ENCODE peak calls at places on chromosomes 3 and 15, in six cellular contexts. S is neural crest cell, J is spleen, L is heart left ventricle, Z is psoas muscle, F is cardiac muscle cell. W is an unnamed sample.

GRCh38 chr3:122331886-122332285 is 6.8 kb downstream of the CSTA start:
- DNase-seq in J (no peak), Z (no peak), F (no peak), L (no peak), S (no peak), W (no peak)

GRCh38 chr3:60609446-60609845 is 641.8 kb downstream of the FHIT start:
- DNase-seq in Z (no peak), J (no peak), F (no peak), L (no peak), S (no peak), W (no peak)

GRCh38 chr3:64104006-64104405 is 80.7 kb upstream of the PSMD6 start:
- DNase-seq in F (no peak), L (no peak), J (no peak), Z (no peak), S (no peak), W (no peak)

GRCh38 chr3:27657404-27657803 is 64.7 kb downstream of the EOMES start:
- DNase-seq in L (no peak), F (no peak), J (no peak), S (no peak), Z (no peak), W (no peak)

GRCh38 chr3:141557961-141558706 is 71.3 kb downstream of the RASA2 start:
- DNase-seq in S (no peak), L (no peak), J (no peak), Z (no peak), F (no peak), W (no peak)

GRCh38 chr3:129565902-129566301 is 22.9 kb downstream of the H1-8 start:
- DNase-seq in Z (no peak), J (no peak), S (no peak), F (no peak), L (no peak), W (no peak)

GRCh38 chr15:68471552-68471951 is 39.6 kb upstream of the ITGA11 start:
- DNase-seq in F (no peak), Z (no peak), J (no peak), L (no peak), S (no peak), W (no peak)

GRCh38 chr3:100603449-100603848 is 6.0 kb upstream of the ADGRG7 start:
- DNase-seq in F (peak), Z (no peak), L (no peak), S (no peak), J (no peak), W (no peak)

GRCh38 chr3:33660035-33660434 is 58.0 kb downstream of the CLASP2 start:
- DNase-seq in Z (no peak), L (no peak), F (no peak), S (no peak), J (no peak), W (no peak)

GRCh38 chr3:61794961-61795360 is 233.6 kb downstream of the PTPRG start:
- DNase-seq in L (no peak), J (no peak), Z (no peak), S (no peak), F (no peak), W (no peak)

GRCh38 chr15:57305009-57305408 is 71.3 kb upstream of the CGNL1 start:
- DNase-seq in F (no peak), L (no peak), S (no peak), Z (no peak), J (no peak), W (no peak)

GRCh38 chr3:171736556-171736955 is 73.7 kb downstream of the PLD1 start:
- DNase-seq in J (no peak), Z (no peak), F (no peak), S (no peak), L (no peak), W (no peak)

GRCh38 chr15:64883997-64884511 is 27.6 kb upstream of the ANKDD1A start:
- DNase-seq in Z (peak), S (no peak), F (peak), J (peak), L (peak), W (no peak)

GRCh38 chr3:18393906-18394305 is 31.2 kb downstream of the SATB1 start:
- DNase-seq in F (peak), L (no peak), S (no peak), Z (no peak), J (no peak), W (no peak)

GRCh38 chr15:34109775-34110663 is 8.1 kb downstream of the PGBD4 start:
- DNase-seq in L (no peak), F (peak), J (no peak), S (no peak), Z (no peak), W (no peak)

GRCh38 chr3:5019411-5020261 is 40.4 kb downstream of the BHLHE40 start:
- DNase-seq in L (no peak), S (no peak), J (peak), F (no peak), Z (no peak), W (no peak)

GRCh38 chr3:183515968-183516851 is 39.3 kb downstream of the KLHL6 start:
- DNase-seq in S (no peak), Z (no peak), L (no peak), J (no peak), F (no peak), W (no peak)

GRCh38 chr3:18527691-18528090 is 102.6 kb upstream of the SATB1 start:
- DNase-seq in Z (no peak), J (no peak), S (no peak), L (no peak), F (no peak), W (no peak)

GRCh38 chr3:17091895-17092294 is 207.1 kb downstream of the PLCL2 start:
- DNase-seq in S (no peak), F (no peak), L (no peak), Z (no peak), J (no peak), W (no peak)

GRCh38 chr3:177622982-177623617 is 425.8 kb upstream of the TBL1XR1 start:
- DNase-seq in F (no peak), Z (no peak), L (no peak), S (no peak), J (no peak), W (no peak)

GRCh38 chr15:68057089-68057488 is 3.0 kb downstream of the PIAS1 start:
- DNase-seq in J (no peak), Z (no peak), S (no peak), F (no peak), L (no peak), W (no peak)

GRCh38 chr15:86919581-86919980 is 839.9 kb downstream of the AGBL1 start:
- DNase-seq in Z (no peak), F (no peak), L (no peak), J (no peak), S (no peak), W (no peak)

GRCh38 chr3:79187441-79187840 is 580.4 kb downstream of the ROBO1 start:
- DNase-seq in F (no peak), L (no peak), Z (no peak), S (no peak), J (no peak), W (no peak)

GRCh38 chr15:79430901-79431635 is 1.1 kb upstream of the MINAR1 start:
- DNase-seq in L (no peak), J (no peak), Z (no peak), F (peak), S (no peak), W (no peak)

GRCh38 chr3:99536555-99537314 is 101.7 kb upstream of the COL8A1 start:
- DNase-seq in Z (no peak), L (no peak), J (no peak), S (no peak), F (peak), W (no peak)

GRCh38 chr3:112671930-112672715 is 31.2 kb upstream of the CCDC80 start:
- DNase-seq in J (no peak), L (no peak), S (no peak), Z (no peak), F (peak), W (no peak)

GRCh38 chr3:53030864-53031445 is 14.9 kb downstream of the SFMBT1 start:
- DNase-seq in Z (no peak), F (no peak), J (no peak), S (no peak), L (no peak), W (no peak)

GRCh38 chr15:65249641-65250040 is 37.0 kb downstream of the PARP16 start:
- DNase-seq in F (no peak), Z (no peak), S (no peak), L (no peak), J (no peak), W (no peak)

GRCh38 chr15:51499379-51499976 is 123.1 kb downstream of the DMXL2 start:
- DNase-seq in F (peak), J (no peak), S (no peak), L (no peak), Z (no peak), W (no peak)

GRCh38 chr3:109265300-109265699 is 51.0 kb downstream of the DPPA2 start:
- DNase-seq in F (peak), Z (no peak), J (no peak), S (no peak), L (no peak), W (no peak)

GRCh38 chr3:30112904-30113484 is 493.4 kb upstream of the TGFBR2 start:
- DNase-seq in L (no peak), S (no peak), J (no peak), F (peak), Z (no peak), W (no peak)

GRCh38 chr3:117666316-117666715 is 956.7 kb downstream of the TUSC7 start:
- DNase-seq in Z (no peak), J (no peak), F (no peak), S (no peak), L (no peak), W (no peak)

GRCh38 chr3:124258057-124258500 is 266.2 kb upstream of the ROPN1 start:
- DNase-seq in Z (no peak), L (no peak), F (peak), J (no peak), S (no peak), W (no peak)

GRCh38 chr3:58962816-58963215 is 87.0 kb downstream of the CFAP20DC start:
- DNase-seq in L (no peak), F (peak), S (no peak), Z (no peak), J (no peak), W (no peak)

GRCh38 chr15:101184830-101185229 is 67.0 kb downstream of the CHSY1 start:
- DNase-seq in S (no peak), L (no peak), J (no peak), Z (no peak), F (no peak), W (no peak)

GRCh38 chr3:17190353-17191078 is 305.8 kb downstream of the PLCL2 start:
- DNase-seq in F (no peak), S (no peak), Z (no peak), L (no peak), J (no peak), W (no peak)

GRCh38 chr3:172321035-172321434 is 127.2 kb downstream of the GHSR start:
- DNase-seq in L (no peak), Z (no peak), F (peak), S (no peak), J (no peak), W (no peak)

GRCh38 chr3:55459838-55460237 is 27.3 kb downstream of the WNT5A start:
- DNase-seq in L (no peak), F (no peak), Z (no peak), J (no peak), S (no peak), W (no peak)

GRCh38 chr15:70095387-70096214 is 2.1 kb downstream of the TLE3 start:
- DNase-seq in Z (peak), F (peak), L (no peak), S (no peak), J (peak), W (peak)
- TF ChIP-seq CTCF in Z (no peak), F (no peak), L (no peak), S (peak), J (peak), W (peak)

DNA sequence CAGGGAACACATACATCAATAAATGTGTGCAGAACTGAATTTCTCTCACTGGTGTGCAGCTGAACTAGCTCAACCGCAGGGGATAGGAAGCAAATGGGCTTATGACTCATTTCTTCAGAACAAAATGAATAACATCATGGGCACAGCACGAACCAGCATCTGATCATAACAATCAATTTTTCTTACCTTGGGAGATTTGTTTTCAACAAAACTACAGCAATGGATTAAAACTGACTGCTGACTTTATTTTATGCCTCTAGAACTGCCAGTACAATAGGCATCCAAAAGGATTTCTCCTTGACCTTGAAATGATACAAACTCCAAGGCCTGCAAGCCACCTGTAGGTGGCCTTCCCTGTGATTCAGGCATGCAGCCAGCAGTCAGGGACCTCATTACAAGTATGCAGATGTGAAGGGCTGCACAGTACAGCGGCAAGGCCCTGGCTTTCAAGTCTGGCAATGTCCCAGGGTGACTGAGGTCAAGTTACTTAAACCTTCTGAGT is 26.1 kb downstream of the TAMM41 start:
- DNase-seq in F (peak), L (no peak), S (no peak), J (no peak), Z (no peak), W (no peak)
- TF ChIP-seq CTCF in F (no peak), L (no peak), S (no peak), J (no peak), Z (no peak), W (peak)

DNA sequence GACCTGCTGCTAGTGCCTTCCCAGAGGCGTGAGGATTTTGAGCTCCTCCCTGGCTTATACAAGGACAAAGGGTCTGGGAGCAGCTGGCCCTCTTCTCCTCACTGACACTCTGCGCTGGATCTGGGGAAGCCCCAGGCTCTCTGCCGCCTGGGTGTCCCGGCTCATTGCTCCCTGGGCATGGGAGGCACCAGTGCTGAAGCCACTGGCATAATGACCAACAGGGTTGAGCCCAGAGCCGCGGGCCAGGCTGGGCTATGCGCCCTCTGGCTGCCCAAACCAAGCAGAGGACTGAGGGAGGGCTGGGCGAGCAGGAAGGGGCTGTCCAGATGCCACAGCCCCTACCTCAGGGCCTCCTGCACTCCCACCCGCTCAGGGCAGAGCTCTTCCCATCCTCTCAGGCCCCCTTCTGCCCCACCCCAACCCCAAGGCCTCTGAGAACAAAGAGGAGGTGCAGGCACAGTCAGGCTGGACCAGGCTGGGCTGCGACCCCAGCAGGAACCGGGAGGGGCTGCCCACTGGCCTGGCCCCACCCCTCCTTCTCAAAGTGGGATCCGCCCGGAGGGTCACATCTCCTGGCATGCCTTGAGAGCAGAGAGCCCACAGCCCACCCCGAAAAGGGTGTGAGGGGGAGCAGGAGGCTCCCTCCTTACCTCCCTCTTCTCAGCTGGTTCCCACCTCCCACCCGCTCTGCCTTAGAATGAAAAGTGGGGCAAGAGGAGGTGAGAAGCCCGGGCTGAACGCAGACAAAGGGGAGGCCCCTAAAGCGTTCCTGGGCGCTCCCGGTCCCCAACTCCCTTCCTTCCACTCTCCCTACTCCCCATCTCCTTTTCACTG is 1.5 kb downstream of the LINGO1 start:
- DNase-seq in F (no peak), S (peak), J (no peak), Z (no peak), L (no peak), W (no peak)
- TF ChIP-seq CTCF in F (peak), S (no peak), J (no peak), Z (no peak), L (peak), W (peak)

GRCh38 chr3:175416600-175416999 is 557.5 kb downstream of the NAALADL2 start:
- DNase-seq in Z (no peak), L (no peak), J (no peak), F (no peak), S (no peak), W (no peak)

GRCh38 chr3:175413926-175414325 is 554.8 kb downstream of the NAALADL2 start:
- DNase-seq in S (no peak), L (no peak), Z (no peak), J (no peak), F (no peak), W (no peak)

GRCh38 chr3:175410251-175410650 is 551.1 kb downstream of the NAALADL2 start:
- DNase-seq in S (no peak), L (no peak), F (no peak), Z (no peak), J (no peak), W (no peak)

DNA sequence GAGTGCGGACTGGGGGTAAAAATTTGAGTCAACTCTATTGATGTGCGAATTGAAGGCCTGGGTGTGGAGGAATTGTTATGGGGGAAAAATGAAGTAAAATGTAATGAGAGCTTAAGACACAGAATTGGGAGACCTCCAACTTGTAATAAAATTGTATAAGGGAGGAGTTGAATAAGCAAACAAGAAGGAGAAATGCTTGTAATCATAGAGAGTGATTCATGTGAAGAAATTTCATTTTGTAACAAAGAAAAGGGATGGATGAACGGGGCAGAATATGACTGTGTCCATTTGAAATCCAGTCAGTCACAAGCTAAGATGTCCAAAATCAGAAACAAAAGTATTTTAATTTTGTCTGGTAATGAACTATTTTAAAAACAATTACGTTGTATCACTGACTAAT is 552.3 kb downstream of the NAALADL2 start:
- DNase-seq in J (no peak), L (no peak), F (no peak), Z (no peak), S (no peak), W (no peak)
- TF ChIP-seq CTCF in J (no peak), L (no peak), F (no peak), Z (no peak), S (no peak), W (no peak)

DNA sequence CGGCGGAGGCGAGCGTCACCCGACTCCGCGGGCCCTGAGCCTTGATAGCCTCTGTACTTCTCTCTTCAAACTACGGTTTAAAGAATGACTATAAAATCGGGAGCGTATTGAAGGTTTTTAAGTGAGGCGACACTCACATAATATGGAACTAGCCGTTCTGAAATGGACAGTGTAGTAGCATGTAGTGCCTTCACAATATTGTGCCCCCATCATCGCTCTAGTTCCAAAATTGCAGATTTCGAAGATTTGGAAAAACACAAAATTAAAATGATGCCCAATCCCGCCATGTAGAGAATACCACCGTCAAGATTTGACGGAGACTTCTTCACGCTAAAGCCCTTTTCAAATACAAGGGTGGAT is 330 bp upstream of the TAMM41 start:
- DNase-seq in L (no peak), S (no peak), F (no peak), Z (no peak), J (no peak), W (no peak)
- TF ChIP-seq CTCF in L (no peak), S (no peak), F (no peak), Z (no peak), J (no peak), W (no peak)

GRCh38 chr3:125618208-125618607 is 22.9 kb upstream of the OSBPL11 start:
- DNase-seq in S (no peak), Z (no peak), J (no peak), L (no peak), F (no peak), W (no peak)
- TF ChIP-seq CTCF in S (no peak), Z (no peak), J (no peak), L (no peak), F (no peak), W (no peak)

GRCh38 chr15:23645379-23646164 is 2.1 kb downstream of the MAGEL2 start:
- DNase-seq in S (peak), L (no peak), Z (no peak), F (no peak), J (no peak), W (no peak)
- TF ChIP-seq CTCF in S (peak), L (no peak), Z (no peak), F (no peak), J (no peak), W (peak)

GRCh38 chr3:144772372-144772771 is 800.7 kb downstream of the DIPK2A start:
- DNase-seq in J (no peak), Z (no peak), S (no peak), F (no peak), L (no peak), W (no peak)

GRCh38 chr3:144770291-144770690 is 798.7 kb downstream of the DIPK2A start:
- DNase-seq in L (no peak), S (no peak), J (no peak), Z (no peak), F (no peak), W (no peak)

GRCh38 chr3:144773344-144773743 is 801.7 kb downstream of the DIPK2A start:
- DNase-seq in J (no peak), L (no peak), F (no peak), S (no peak), Z (no peak), W (no peak)

GRCh38 chr3:144771401-144771870 is 799.8 kb downstream of the DIPK2A start:
- DNase-seq in S (no peak), F (peak), L (no peak), J (no peak), Z (no peak), W (no peak)

DNA sequence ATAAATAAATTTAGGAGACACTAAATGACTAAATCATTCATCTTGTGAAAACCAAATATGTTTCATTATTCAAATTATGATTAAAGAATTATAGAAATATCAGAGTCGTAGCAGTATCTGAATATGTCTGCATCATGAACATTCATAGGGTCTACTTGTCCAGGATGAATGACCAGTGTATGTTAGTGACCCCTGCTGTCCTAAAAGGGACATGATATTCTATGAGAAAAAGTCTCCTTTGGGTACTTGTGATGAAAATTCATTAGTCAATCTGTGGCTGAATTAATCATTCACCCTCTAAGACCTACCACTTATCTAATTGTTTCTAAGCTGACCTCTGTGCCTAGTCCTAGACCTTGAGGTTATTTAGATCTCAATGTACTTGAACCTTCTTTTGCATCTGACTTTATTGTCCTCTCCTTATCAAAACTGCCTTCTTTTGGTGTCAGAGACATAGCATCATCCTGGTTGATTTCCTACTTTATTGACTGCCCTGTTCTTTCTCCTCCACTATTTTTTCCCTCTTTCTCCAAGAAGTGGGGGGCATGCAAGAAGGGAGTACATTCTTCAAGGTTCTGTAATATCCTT is 799.3 kb downstream of the DIPK2A start:
- DNase-seq in Z (no peak), J (no peak), L (no peak), S (no peak), F (peak), W (no peak)
- TF ChIP-seq CTCF in Z (peak), J (no peak), L (no peak), S (peak), F (peak), W (peak)